ENCODE peak calls at places on chromosomes 3 and 15, in five cellular contexts. G is stomach, T is neural progenitor cell, Q is PC-3, J is tibial artery. O is an unnamed sample.

GRCh38 chr3:4897765-4898453 is 81.3 kb upstream of the BHLHE40 start:
- DNase-seq in G (no peak), T (no peak), J (peak; percentile 29), Q (no peak), O (no peak)

GRCh38 chr3:171354049-171354705 is 106.0 kb downstream of the TNIK start:
- DNase-seq in G (no peak), J (no peak), T (no peak), Q (peak; percentile 52), O (no peak)

GRCh38 chr15:95327661-95328060 is 1002.8 kb upstream of the NR2F2 start:
- DNase-seq in T (peak; percentile 69), Q (no peak), G (no peak), J (peak; percentile 23), O (no peak)

GRCh38 chr15:31236184-31237041 is 90.2 kb upstream of the KLF13 start:
- DNase-seq in J (peak; percentile 78), T (no peak), Q (peak; percentile 54), G (peak; percentile 66), O (no peak)

GRCh38 chr15:60760646-60761504 is 281.9 kb upstream of the ICE2 start:
- DNase-seq in J (no peak), G (no peak), Q (peak; percentile 37), T (no peak), O (no peak)

GRCh38 chr15:60009124-60009523 is 5.0 kb downstream of the FOXB1 start:
- DNase-seq in Q (peak; percentile 37), T (no peak), G (no peak), J (no peak), O (no peak)

GRCh38 chr15:95910643-95911212 is 419.8 kb upstream of the NR2F2 start:
- DNase-seq in T (peak; percentile 53), G (no peak), J (no peak), Q (no peak), O (peak; percentile 89)

GRCh38 chr3:10983219-10983916 is 9.2 kb upstream of the SLC6A1 start:
- DNase-seq in Q (peak; percentile 79), G (peak; percentile 28), J (no peak), T (peak; percentile 74), O (peak; percentile 90)

GRCh38 chr3:58952128-58952917 is 97.5 kb downstream of the CFAP20DC start:
- DNase-seq in J (no peak), Q (no peak), T (no peak), G (no peak), O (no peak)

GRCh38 chr3:147400111-147400510 is 6.2 kb downstream of the ZIC4 start:
- DNase-seq in G (no peak), T (no peak), Q (no peak), J (no peak), O (no peak)

GRCh38 chr3:155001289-155002007 is 78.7 kb upstream of the MME start:
- DNase-seq in G (no peak), Q (no peak), T (no peak), J (no peak), O (no peak)

GRCh38 chr15:89364741-89365450 is 30.3 kb upstream of the POLG start:
- DNase-seq in G (no peak), J (no peak), T (peak; percentile 63), Q (no peak), O (peak; percentile 78)

GRCh38 chr3:156790141-156790540 is 36.0 kb upstream of the LEKR1 start:
- DNase-seq in Q (no peak), G (no peak), T (no peak), J (no peak), O (no peak)
- H3K4me1 ChIP-seq in Q (peaks cover 44% of the 10 kb centered on the region), G (no peaks in the 10 kb centered on the region), T (no peaks in the 10 kb centered on the region), J (peaks cover 7% of the 10 kb centered on the region), O (peaks cover 10% of the 10 kb centered on the region)

DNA sequence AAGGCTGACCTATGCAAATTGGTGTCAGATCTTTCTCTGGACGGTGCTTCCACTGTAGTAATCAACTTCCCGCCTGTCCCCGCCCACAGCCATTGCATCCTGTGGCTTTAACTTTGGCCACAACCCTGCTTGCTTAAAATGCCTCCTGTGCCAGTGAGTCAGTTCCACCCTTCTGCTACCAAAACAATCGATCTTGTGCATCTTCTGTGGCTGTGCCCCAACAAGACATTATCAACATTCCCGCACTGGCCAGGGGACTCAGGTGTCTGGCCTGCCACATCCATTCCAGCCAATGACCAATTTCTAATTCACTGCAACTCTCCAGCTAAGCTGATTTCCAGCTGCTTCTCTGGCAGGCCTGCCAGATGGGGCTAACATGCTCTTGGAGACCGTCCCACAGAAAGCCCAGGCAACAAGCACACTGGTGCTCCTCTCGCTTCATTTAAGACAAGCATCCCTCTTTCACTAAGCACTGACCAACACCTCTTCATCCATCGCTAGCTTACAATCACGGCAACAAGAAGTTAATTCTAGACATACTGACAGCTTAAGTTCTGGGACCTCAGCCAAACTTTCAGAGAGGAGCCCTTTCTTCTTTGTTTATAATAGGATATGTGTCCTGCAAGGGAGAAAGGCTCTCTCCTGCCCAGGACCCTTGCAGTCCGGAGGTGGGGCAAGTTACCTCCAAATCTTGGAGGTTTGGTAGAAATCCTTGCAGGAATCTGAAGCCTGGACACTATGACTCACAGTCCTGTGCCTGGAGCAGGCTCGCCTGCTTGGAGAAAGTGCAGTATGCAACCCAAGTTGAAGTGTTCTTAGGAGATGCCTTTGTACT is 6.7 kb downstream of the CA12 start:
- DNase-seq in G (peak; percentile 45), J (peak; percentile 76), T (no peak), Q (peak; percentile 53), O (no peak)
- H3K4me3 ChIP-seq in G (no peak overlapping the region), J (no peak overlapping the region), T (no peak overlapping the region), Q (no peak overlapping the region), O (no peak overlapping the region)

GRCh38 chr3:53350652-53351051 is 3.3 kb upstream of the DCP1A start:
- DNase-seq in T (peak; percentile 72), J (no peak), G (no peak), Q (peak; percentile 64), O (peak; percentile 58)
- TF ChIP-seq CTCF in T (peak; percentile 52), J (no peak), G (no peak), Q (peak; percentile 64), O (peak; percentile 64)

DNA sequence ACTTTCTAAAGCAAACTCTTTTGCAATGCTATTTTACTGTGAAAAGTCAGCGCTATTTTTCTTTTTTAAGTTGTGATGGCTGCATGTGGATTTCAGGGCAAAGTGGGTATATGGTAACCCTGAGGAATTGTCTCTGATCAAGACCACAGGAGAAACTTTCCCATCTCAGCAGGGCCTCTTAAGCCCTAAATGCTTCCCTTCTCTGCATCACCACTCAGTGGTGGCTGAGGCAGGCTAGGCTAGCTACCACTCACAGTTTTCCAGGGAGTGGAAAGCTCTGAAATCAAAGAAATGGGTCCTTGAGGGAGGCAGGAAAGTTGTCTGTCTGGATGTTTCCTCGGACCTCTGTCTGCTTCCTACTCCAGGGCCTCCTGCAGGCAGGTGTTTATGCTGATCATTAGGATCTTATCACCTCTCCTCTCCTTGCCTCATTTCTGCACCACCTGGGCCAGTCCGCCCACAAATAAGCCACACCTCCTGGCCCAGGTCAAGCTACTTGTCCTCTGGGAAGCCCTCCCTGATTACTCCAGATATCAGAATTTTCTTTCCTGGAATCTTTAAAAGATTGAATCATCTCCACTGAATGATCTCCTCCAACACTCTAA is 37.0 kb downstream of the CEMIP start:
- DNase-seq in Q (no peak), G (no peak), T (no peak), J (no peak), O (peak; percentile 60)
- H3K4me1 ChIP-seq in Q (no peaks in the 10 kb centered on the region), G (no peaks in the 10 kb centered on the region), T (no peaks in the 10 kb centered on the region), J (peaks cover 50% of the 10 kb centered on the region), O (no peaks in the 10 kb centered on the region)

DNA sequence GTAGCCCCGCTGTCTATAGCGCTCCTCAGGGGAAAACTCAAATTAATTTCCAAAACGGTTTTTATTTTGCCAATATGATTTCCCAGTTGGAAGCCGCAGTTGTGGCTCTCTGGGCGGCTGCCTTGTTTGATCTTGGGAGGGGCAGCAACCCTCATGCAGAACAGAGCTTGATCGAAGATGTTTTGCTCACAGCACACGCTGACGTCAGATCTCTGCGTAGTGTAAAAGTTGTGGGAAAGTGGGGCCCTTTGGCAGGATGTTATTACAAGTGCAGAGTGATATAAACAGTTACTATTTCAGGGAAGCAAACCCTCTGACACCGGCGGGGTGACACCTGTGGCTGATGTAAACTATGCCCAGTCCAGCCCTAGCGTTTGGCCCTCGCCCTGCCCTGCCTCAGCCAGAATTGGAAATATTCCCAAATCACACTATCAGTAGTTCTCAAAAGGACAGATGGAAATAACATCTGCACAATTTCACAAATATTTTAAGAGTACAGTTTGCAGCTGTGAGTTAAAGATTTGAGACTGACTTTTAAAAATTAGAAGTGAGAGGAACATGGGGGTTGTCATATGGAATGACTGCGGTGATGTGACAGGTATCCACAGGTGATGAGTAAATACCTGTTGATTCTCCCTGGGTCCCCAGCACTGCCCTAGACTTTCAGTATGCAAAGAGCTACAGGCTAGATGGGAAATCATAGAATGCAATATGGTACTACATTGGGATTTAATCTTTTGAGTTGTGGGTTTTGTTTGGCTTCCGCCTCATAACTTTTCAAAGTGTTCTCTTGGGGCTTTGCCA is 1.7 kb downstream of the SYNM start:
- DNase-seq in G (no peak), T (no peak), J (no peak), Q (no peak), O (peak; percentile 44)
- H3K4me3 ChIP-seq in G (peak overlapping the region; percentile 64), T (peak overlapping the region; percentile 46), J (peak overlapping the region; percentile 92), Q (no peak overlapping the region), O (peak overlapping the region; percentile 76)